ENCODE peak calls at places on chromosomes 4 and X, in nine cellular contexts. V is ACHN; I is upper lobe of right lung; K is head of caudate nucleus; E is GM20000; F is adipocyte; H is stimulated activated CD8-positive, alpha-beta memory T cell treated with anti-CD3 and anti-CD28 coated beads, Interleukin-12 subunit alpha, Interleukin-12 subunit beta, amount 100 ng/mL, for 4 hours; M is activated CD4-positive, alpha-beta T cell treated with anti-CD3 and anti-CD28 coated beads for 48 hours; A is activated naive CD8-positive, alpha-beta T cell treated with anti-CD3 and anti-CD28 coated beads, Interleukin-2, amount 50 U/mL, for 24 hours. X is an unnamed sample.

GRCh38 chr4:119593698-119594097 is 34.9 kb downstream of the PDE5A start:
- DNase-seq in A (no peak), V (no peak), H (no peak), M (no peak), I (no peak), E (no peak), F (no peak), K (no peak), X (no peak)

GRCh38 chr4:20532096-20532495 is 168.2 kb upstream of the PACRGL start:
- DNase-seq in H (no peak), M (no peak), V (no peak), A (no peak), I (no peak), K (no peak), F (no peak), E (no peak), X (no peak)

GRCh38 chr4:14853186-14853946 is 148.9 kb upstream of the CPEB2 start:
- DNase-seq in A (no peak), E (no peak), H (no peak), F (peak; percentile 82), V (peak; percentile 35), I (no peak), K (no peak), M (no peak), X (no peak)

GRCh38 chr4:40976343-40976742 is 226.6 kb downstream of the NSUN7 start:
- DNase-seq in A (no peak), I (no peak), V (peak; percentile 63), M (peak; percentile 17), F (peak; percentile 84), K (peak; percentile 56), H (no peak), E (peak; percentile 39), X (no peak)

GRCh38 chr4:2394544-2394943 is 23.9 kb downstream of the ZFYVE28 start:
- DNase-seq in F (no peak), E (no peak), V (no peak), I (no peak), A (no peak), M (no peak), H (no peak), K (no peak), X (no peak)

GRCh38 chrX:136588060-136588459 is 56.0 kb downstream of the VGLL1 start:
- DNase-seq in I (no peak), H (no peak), K (no peak), F (no peak), A (no peak), M (no peak), V (no peak), E (peak; percentile 32), X (peak; percentile 49)

GRCh38 chrX:150547511-150548115 is 20.8 kb upstream of the MTM1 start:
- DNase-seq in I (peak; percentile 88), E (peak; percentile 44), K (peak; percentile 73), M (peak; percentile 32), H (no peak), F (peak; percentile 6), V (peak; percentile 44), A (peak; percentile 29), X (peak; percentile 36)

GRCh38 chr4:161148051-161148450 is 1015.7 kb downstream of the FSTL5 start:
- DNase-seq in V (no peak), M (no peak), H (no peak), K (no peak), F (no peak), I (no peak), A (no peak), E (no peak), X (no peak)

GRCh38 chrX:133364201-133364600 is 51.1 kb downstream of the GPC4 start:
- DNase-seq in F (peak; percentile 47), A (no peak), M (no peak), I (no peak), E (no peak), H (no peak), K (no peak), V (no peak), X (no peak)

GRCh38 chrX:153667931-153668396 is 5.6 kb downstream of the PNCK start:
- DNase-seq in F (peak; percentile 82), A (peak; percentile 81), I (peak; percentile 89), V (peak; percentile 54), K (peak; percentile 92), E (peak; percentile 78), M (peak; percentile 87), H (peak; percentile 49), X (peak; percentile 63)

GRCh38 chr4:34176609-34177008 is 2067.7 kb downstream of the ARAP2 start:
- DNase-seq in E (no peak), I (no peak), F (no peak), V (no peak), M (no peak), K (no peak), A (no peak), H (no peak), X (no peak)

GRCh38 chr4:44145868-44146267 is 302.7 kb downstream of the KCTD8 start:
- DNase-seq in K (no peak), E (no peak), A (no peak), F (peak; percentile 1), H (no peak), I (no peak), M (no peak), V (no peak), X (no peak)

GRCh38 chrX:30880058-30880457 is 9.0 kb downstream of the TAB3 start:
- DNase-seq in H (no peak), M (no peak), V (no peak), I (no peak), K (no peak), A (no peak), E (no peak), F (no peak), X (no peak)

GRCh38 chrX:120001787-120002186 is 58.2 kb upstream of the NKAP start:
- DNase-seq in K (no peak), H (no peak), E (no peak), V (no peak), A (no peak), F (no peak), M (no peak), I (no peak), X (no peak)

GRCh38 chr4:142781114-142781513 is 65.0 kb downstream of the INPP4B start:
- DNase-seq in V (no peak), I (no peak), A (no peak), K (no peak), E (no peak), M (no peak), F (no peak), H (no peak), X (no peak)

GRCh38 chr4:98509641-98510170 is 148.7 kb downstream of the TSPAN5 start:
- DNase-seq in H (no peak), M (no peak), A (no peak), E (no peak), F (no peak), I (no peak), V (no peak), K (no peak), X (no peak)

GRCh38 chrX:115017455-115017854 is at the start of gene IL13RA2:
- DNase-seq in I (no peak), F (no peak), E (no peak), K (peak; percentile 0), A (no peak), V (no peak), M (no peak), H (no peak), X (no peak)

GRCh38 chrX:15694968-15695451 is 30.4 kb upstream of the CLTRN start:
- DNase-seq in K (no peak), M (no peak), F (no peak), I (no peak), A (no peak), E (no peak), H (no peak), V (no peak), X (no peak)